ENCODE peak calls at places on chromosomes 16 and 17, in six cellular contexts. L is thoracic aorta, M is neural progenitor cell, G is A549, U is astrocyte, I is AG04449. T is an unnamed sample.

GRCh38 chr17:28841901-28842281 is 699 bp downstream of the FAM222B start:
- DNase-seq in L (no peak), M (no peak), G (no peak), U (peak), I (no peak), T (no peak)

GRCh38 chr16:8260140-8260539 is 330.2 kb downstream of the TMEM114 start:
- DNase-seq in L (no peak), M (no peak), G (no peak), U (no peak), I (no peak), T (no peak)

GRCh38 chr17:34580685-34581445 is 1.5 kb downstream of the TMEM132E start:
- DNase-seq in L (no peak), M (peak), G (no peak), U (no peak), I (no peak), T (no peak)

GRCh38 chr17:8753976-8754440 is 4.3 kb downstream of the SPDYE4 start:
- DNase-seq in L (no peak), M (no peak), G (peak), U (no peak), I (no peak), T (peak)

GRCh38 chr16:68298907-68299515 is 11.7 kb downstream of the SLC7A6OS start:
- DNase-seq in L (no peak), M (peak), G (no peak), U (peak), I (peak), T (peak)

GRCh38 chr16:460787-461186 is 35.3 kb downstream of the RAB11FIP3 start:
- DNase-seq in L (no peak), M (no peak), G (no peak), U (no peak), I (no peak), T (no peak)

GRCh38 chr17:19645608-19646250 is 2.8 kb upstream of the ALDH3A2 start:
- DNase-seq in L (no peak), M (peak), G (peak), U (peak), I (no peak), T (no peak)

GRCh38 chr17:41171881-41172280 is 3.9 kb upstream of the KRTAP4-3 start:
- DNase-seq in L (no peak), M (no peak), G (no peak), U (peak), I (no peak), T (peak)

GRCh38 chr17:32551186-32551955 is 64.6 kb downstream of the CDK5R1 start:
- DNase-seq in L (no peak), M (no peak), G (no peak), U (peak), I (peak), T (peak)

GRCh38 chr17:37432671-37433070 is 26.0 kb downstream of the TADA2A start:
- DNase-seq in L (no peak), M (no peak), G (no peak), U (no peak), I (no peak), T (no peak)

GRCh38 chr17:65531508-65532431 is 29.7 kb downstream of the AXIN2 start:
- DNase-seq in L (no peak), M (peak), G (no peak), U (peak), I (no peak), T (peak)

GRCh38 chr16:12315330-12316138 is 339.0 kb downstream of the SNX29 start:
- DNase-seq in L (no peak), M (no peak), G (peak), U (no peak), I (no peak), T (no peak)

GRCh38 chr16:81458827-81459598 is 14.4 kb downstream of the CMIP start:
- DNase-seq in L (no peak), M (no peak), G (no peak), U (no peak), I (no peak), T (no peak)

GRCh38 chr17:603405-604193 is 111.0 kb downstream of the VPS53 start:
- DNase-seq in L (no peak), M (no peak), G (no peak), U (no peak), I (no peak), T (no peak)

GRCh38 chr17:83173997-83174858 is 94.8 kb downstream of the METRNL start:
- DNase-seq in L (no peak), M (peak), G (peak), U (no peak), I (no peak), T (peak)

GRCh38 chr17:44023545-44024270 is 8.9 kb upstream of the TMEM101 start:
- DNase-seq in L (no peak), M (no peak), G (no peak), U (no peak), I (no peak), T (no peak)

GRCh38 chr17:12395733-12396354 is 269.8 kb upstream of the MYOCD start:
- DNase-seq in L (no peak), M (peak), G (peak), U (no peak), I (no peak), T (no peak)

GRCh38 chr17:69030145-69030544 is 30.6 kb downstream of the ABCA9 start:
- DNase-seq in L (no peak), M (no peak), G (no peak), U (no peak), I (no peak), T (peak)

DNA sequence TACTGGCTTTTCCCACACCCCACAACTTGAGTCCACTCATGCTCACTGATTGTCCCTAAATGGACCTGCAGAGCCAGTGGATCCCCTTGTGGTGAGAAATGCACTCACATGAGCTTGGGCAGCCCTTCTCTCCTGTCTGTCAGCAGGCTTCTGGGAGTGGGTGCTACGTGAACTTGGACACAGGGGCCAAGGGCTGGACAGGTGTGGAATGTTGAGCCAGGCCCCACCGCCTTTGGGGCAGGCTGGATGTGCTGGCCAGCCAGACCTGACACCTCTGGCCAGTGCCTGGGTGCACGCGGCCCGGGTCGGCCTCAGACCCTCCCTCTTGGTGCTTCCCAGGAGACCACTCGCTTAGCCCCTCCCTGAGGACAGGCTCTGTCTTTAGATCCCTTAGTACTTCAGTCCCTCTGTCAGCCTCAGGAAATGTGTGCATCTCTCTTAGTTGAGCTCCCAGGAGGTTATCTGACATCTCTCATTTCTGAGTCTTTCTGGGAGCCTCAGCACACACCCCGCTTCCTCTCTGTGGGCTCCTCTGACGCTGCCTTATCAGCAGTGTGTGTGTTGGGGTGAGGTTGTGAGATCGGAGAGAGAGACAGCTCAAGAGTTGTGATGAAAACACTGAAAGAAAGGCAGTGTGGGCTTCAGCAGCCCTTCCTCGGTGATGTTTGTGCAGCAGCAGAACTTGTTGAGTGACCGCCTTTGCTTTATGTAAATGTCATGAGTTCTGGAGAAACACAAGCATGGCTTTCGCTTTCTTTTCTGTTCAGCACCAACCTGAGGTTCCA is 117.0 kb downstream of the RAB11FIP4 start:
- DNase-seq in L (no peak), M (peak), G (peak), U (no peak), I (no peak), T (no peak)
- H3K4me3 ChIP-seq in L (peak), M (no peak), G (no peak), U (no peak), I (no peak), T (no peak)

GRCh38 chr17:45160505-45161287 is 979 bp upstream of the HEXIM2 start:
- DNase-seq in L (no peak), M (peak), G (peak), U (peak), I (no peak), T (peak)
- TF ChIP-seq CTCF in L (peak), M (peak), G (peak), U (no peak), I (peak), T (peak)

GRCh38 chr17:42414782-42415409 is 8.2 kb downstream of the CAVIN1 start:
- DNase-seq in L (no peak), M (no peak), G (no peak), U (no peak), I (no peak), T (no peak)
- H3K4me3 ChIP-seq in L (peak), M (no peak), G (no peak), U (no peak), I (no peak), T (no peak)

GRCh38 chr16:21301895-21302291 is 23.8 kb upstream of the CRYM start:
- DNase-seq in L (no peak), M (no peak), G (no peak), U (no peak), I (no peak), T (no peak)
- TF ChIP-seq CTCF in L (no peak), M (no peak), G (no peak), U (no peak), I (no peak), T (no peak)

T was measured in AG10803.